ENCODE peak calls at places on chromosomes 5 and 9, in seven cellular contexts. One of them, this sample, is unnamed.
A peak's percentile ranks its signal among the peaks of the same experiment; 100 is the strongest.

GRCh38 chr5:63217422-63217821 is 638.8 kb downstream of the LRRC70 start:
- DNase-seq in BJ: no peak
- DNase-seq in body of pancreas: no peak
- DNase-seq in SJSA1: no peak
- DNase-seq in coronary artery: no peak
- DNase-seq in transverse colon: no peak
- DNase-seq in CD4-positive, CD25-positive, alpha-beta regulatory T cell: no peak
- DNase-seq in this sample: no peak

GRCh38 chr5:157750320-157750719 is 6.8 kb downstream of the LSM11 start:
- DNase-seq in BJ: no peak
- DNase-seq in body of pancreas: no peak
- DNase-seq in SJSA1: no peak
- DNase-seq in coronary artery: no peak
- DNase-seq in transverse colon: no peak
- DNase-seq in CD4-positive, CD25-positive, alpha-beta regulatory T cell: no peak
- DNase-seq in this sample: no peak

GRCh38 chr9:109901191-109901590 is 121.2 kb downstream of the PALM2AKAP2 start:
- DNase-seq in BJ: no peak
- DNase-seq in body of pancreas: no peak
- DNase-seq in SJSA1: no peak
- DNase-seq in coronary artery: no peak
- DNase-seq in transverse colon: no peak
- DNase-seq in CD4-positive, CD25-positive, alpha-beta regulatory T cell: no peak
- DNase-seq in this sample: no peak

GRCh38 chr9:21294904-21295538 is 10.1 kb downstream of the IFNA5 start:
- DNase-seq in BJ: no peak
- DNase-seq in body of pancreas: no peak
- DNase-seq in SJSA1: no peak
- DNase-seq in coronary artery: no peak
- DNase-seq in transverse colon: no peak
- DNase-seq in CD4-positive, CD25-positive, alpha-beta regulatory T cell: no peak
- DNase-seq in this sample: no peak

GRCh38 chr5:172444110-172444510 is 10.2 kb downstream of the SH3PXD2B start:
- DNase-seq in BJ: no peak
- DNase-seq in body of pancreas: no peak
- DNase-seq in SJSA1: no peak
- DNase-seq in coronary artery: no peak
- DNase-seq in transverse colon: no peak
- DNase-seq in CD4-positive, CD25-positive, alpha-beta regulatory T cell: no peak
- DNase-seq in this sample: peak; percentile 59

GRCh38 chr5:72600401-72600981 is 93.3 kb upstream of the ZNF366 start:
- DNase-seq in BJ: peak; percentile 95
- DNase-seq in body of pancreas: no peak
- DNase-seq in SJSA1: peak; percentile 84
- DNase-seq in coronary artery: no peak
- DNase-seq in transverse colon: peak; percentile 24
- DNase-seq in CD4-positive, CD25-positive, alpha-beta regulatory T cell: no peak
- DNase-seq in this sample: no peak

GRCh38 chr5:139787568-139788293 is 7.9 kb upstream of the PSD2 start:
- DNase-seq in BJ: peak; percentile 9
- DNase-seq in body of pancreas: peak; percentile 90
- DNase-seq in SJSA1: peak; percentile 95
- DNase-seq in coronary artery: peak; percentile 92
- DNase-seq in transverse colon: peak; percentile 89
- DNase-seq in CD4-positive, CD25-positive, alpha-beta regulatory T cell: peak; percentile 69
- DNase-seq in this sample: peak; percentile 92

GRCh38 chr9:25205285-25205684 is 473.0 kb downstream of the TUSC1 start:
- DNase-seq in BJ: no peak
- DNase-seq in body of pancreas: no peak
- DNase-seq in SJSA1: no peak
- DNase-seq in coronary artery: no peak
- DNase-seq in transverse colon: no peak
- DNase-seq in CD4-positive, CD25-positive, alpha-beta regulatory T cell: no peak
- DNase-seq in this sample: no peak

GRCh38 chr5:123500476-123500875 is 11.5 kb upstream of the CSNK1G3 start:
- DNase-seq in BJ: no peak
- DNase-seq in body of pancreas: no peak
- DNase-seq in SJSA1: no peak
- DNase-seq in coronary artery: no peak
- DNase-seq in transverse colon: no peak
- DNase-seq in CD4-positive, CD25-positive, alpha-beta regulatory T cell: no peak
- DNase-seq in this sample: no peak

GRCh38 chr9:1513105-1513504 is 462.9 kb downstream of the DMRT2 start:
- DNase-seq in BJ: no peak
- DNase-seq in body of pancreas: no peak
- DNase-seq in SJSA1: no peak
- DNase-seq in coronary artery: no peak
- DNase-seq in transverse colon: no peak
- DNase-seq in CD4-positive, CD25-positive, alpha-beta regulatory T cell: peak; percentile 9
- DNase-seq in this sample: no peak

GRCh38 chr9:88326936-88327335 is 61.3 kb upstream of the SPIN1 start:
- DNase-seq in BJ: no peak
- DNase-seq in body of pancreas: no peak
- DNase-seq in SJSA1: no peak
- DNase-seq in coronary artery: no peak
- DNase-seq in transverse colon: no peak
- DNase-seq in CD4-positive, CD25-positive, alpha-beta regulatory T cell: no peak
- DNase-seq in this sample: no peak

GRCh38 chr5:398475-399295 is 44.3 kb upstream of the EXOC3 start:
- DNase-seq in BJ: no peak
- DNase-seq in body of pancreas: no peak
- DNase-seq in SJSA1: no peak
- DNase-seq in coronary artery: peak; percentile 64
- DNase-seq in transverse colon: no peak
- DNase-seq in CD4-positive, CD25-positive, alpha-beta regulatory T cell: peak; percentile 51
- DNase-seq in this sample: no peak

GRCh38 chr5:400282-401215 is 42.4 kb upstream of the EXOC3 start:
- DNase-seq in BJ: peak; percentile 99
- DNase-seq in body of pancreas: no peak
- DNase-seq in SJSA1: peak; percentile 82
- DNase-seq in coronary artery: no peak
- DNase-seq in transverse colon: no peak
- DNase-seq in CD4-positive, CD25-positive, alpha-beta regulatory T cell: no peak
- DNase-seq in this sample: no peak

GRCh38 chr5:396715-397032 is 46.3 kb upstream of the EXOC3 start:
- DNase-seq in BJ: no peak
- DNase-seq in body of pancreas: no peak
- DNase-seq in SJSA1: no peak
- DNase-seq in coronary artery: no peak
- DNase-seq in transverse colon: no peak
- DNase-seq in CD4-positive, CD25-positive, alpha-beta regulatory T cell: peak; percentile 43
- DNase-seq in this sample: no peak

GRCh38 chr5:401216-402034 is 41.6 kb upstream of the EXOC3 start:
- DNase-seq in BJ: no peak
- DNase-seq in body of pancreas: no peak
- DNase-seq in SJSA1: no peak
- DNase-seq in coronary artery: peak; percentile 68
- DNase-seq in transverse colon: no peak
- DNase-seq in CD4-positive, CD25-positive, alpha-beta regulatory T cell: no peak
- DNase-seq in this sample: no peak

DNA sequence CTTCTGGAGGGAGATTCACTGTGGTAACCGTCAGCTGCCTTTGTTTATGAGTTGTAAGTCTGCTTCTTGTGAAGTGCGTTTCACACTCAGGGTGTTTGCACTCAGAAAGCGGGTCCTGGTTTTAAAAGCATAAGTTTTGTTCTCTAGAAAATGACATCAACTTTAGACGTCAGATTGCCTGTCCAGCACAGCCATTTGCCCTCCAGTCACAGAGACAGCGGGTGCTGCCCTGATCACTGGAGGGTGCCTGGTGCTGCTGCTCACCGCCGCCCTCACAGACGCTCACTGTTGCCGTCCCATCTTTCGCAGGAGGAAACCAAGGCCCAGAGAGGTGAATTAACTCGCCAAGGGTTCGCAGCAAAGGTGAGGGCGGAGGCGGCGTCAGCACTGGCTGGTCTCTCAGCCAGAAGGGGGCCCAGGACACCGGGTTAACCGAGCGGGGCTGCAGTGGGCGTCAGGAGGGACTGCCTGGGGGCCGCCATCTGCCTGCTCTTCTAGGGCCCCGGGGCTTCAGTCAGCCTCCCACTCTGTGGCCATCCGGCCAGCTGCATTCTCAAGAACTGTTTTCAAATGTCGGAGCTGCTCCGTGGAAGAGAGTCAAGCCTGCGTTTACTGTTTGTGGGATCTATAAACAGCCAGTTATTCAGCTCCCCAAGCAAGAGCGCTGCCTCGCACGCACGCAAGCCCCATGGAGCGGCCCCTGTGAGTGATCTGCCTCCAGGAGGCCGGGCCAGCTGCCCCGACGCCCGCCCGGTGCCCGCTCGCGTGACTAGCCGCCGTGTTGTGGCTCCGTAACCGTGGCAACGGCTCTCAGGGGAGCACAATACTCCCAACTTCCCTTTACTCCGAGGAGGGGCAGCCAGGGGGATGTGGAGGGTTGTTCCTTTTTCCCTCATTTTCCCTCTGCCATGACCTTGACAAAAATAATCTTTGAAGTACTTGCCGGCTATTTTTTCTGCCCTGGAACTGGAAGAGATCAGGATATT is 43.4 kb upstream of the EXOC3 start:
- DNase-seq in BJ: peak; percentile 97
- DNase-seq in body of pancreas: peak; percentile 65
- DNase-seq in SJSA1: peak; percentile 99
- DNase-seq in coronary artery: peak; percentile 78
- DNase-seq in transverse colon: peak; percentile 71
- DNase-seq in CD4-positive, CD25-positive, alpha-beta regulatory T cell: peak; percentile 73
- DNase-seq in this sample: peak; percentile 85
- H3K4me3 ChIP-seq in BJ: peak overlapping the region; percentile 22
- H3K4me3 ChIP-seq in body of pancreas: no peak overlapping the region
- H3K4me3 ChIP-seq in SJSA1: peak overlapping the region; percentile 12
- H3K4me3 ChIP-seq in coronary artery: peak overlapping the region; percentile 56
- H3K4me3 ChIP-seq in transverse colon: peak overlapping the region; percentile 12
- H3K4me3 ChIP-seq in CD4-positive, CD25-positive, alpha-beta regulatory T cell: no peak overlapping the region
- H3K4me3 ChIP-seq in this sample: no peak overlapping the region

GRCh38 chr9:130938184-130938651 is 829 bp downstream of the FIBCD1 start:
- DNase-seq in BJ: no peak
- DNase-seq in body of pancreas: no peak
- DNase-seq in SJSA1: no peak
- DNase-seq in coronary artery: no peak
- DNase-seq in transverse colon: no peak
- DNase-seq in CD4-positive, CD25-positive, alpha-beta regulatory T cell: no peak
- DNase-seq in this sample: no peak

GRCh38 chr9:130935660-130936271 is 3.3 kb downstream of the FIBCD1 start:
- DNase-seq in BJ: no peak
- DNase-seq in body of pancreas: no peak
- DNase-seq in SJSA1: no peak
- DNase-seq in coronary artery: no peak
- DNase-seq in transverse colon: no peak
- DNase-seq in CD4-positive, CD25-positive, alpha-beta regulatory T cell: no peak
- DNase-seq in this sample: peak; percentile 47

GRCh38 chr9:130936285-130937117 is 2.5 kb downstream of the FIBCD1 start:
- DNase-seq in BJ: peak; percentile 32
- DNase-seq in body of pancreas: no peak
- DNase-seq in SJSA1: peak; percentile 14
- DNase-seq in coronary artery: peak; percentile 88
- DNase-seq in transverse colon: peak; percentile 18
- DNase-seq in CD4-positive, CD25-positive, alpha-beta regulatory T cell: no peak
- DNase-seq in this sample: peak; percentile 97

GRCh38 chr9:130938652-130939404 is at the start of gene FIBCD1:
- DNase-seq in BJ: no peak
- DNase-seq in body of pancreas: no peak
- DNase-seq in SJSA1: peak; percentile 54
- DNase-seq in coronary artery: no peak
- DNase-seq in transverse colon: peak; percentile 66
- DNase-seq in CD4-positive, CD25-positive, alpha-beta regulatory T cell: peak; percentile 38
- DNase-seq in this sample: no peak

DNA sequence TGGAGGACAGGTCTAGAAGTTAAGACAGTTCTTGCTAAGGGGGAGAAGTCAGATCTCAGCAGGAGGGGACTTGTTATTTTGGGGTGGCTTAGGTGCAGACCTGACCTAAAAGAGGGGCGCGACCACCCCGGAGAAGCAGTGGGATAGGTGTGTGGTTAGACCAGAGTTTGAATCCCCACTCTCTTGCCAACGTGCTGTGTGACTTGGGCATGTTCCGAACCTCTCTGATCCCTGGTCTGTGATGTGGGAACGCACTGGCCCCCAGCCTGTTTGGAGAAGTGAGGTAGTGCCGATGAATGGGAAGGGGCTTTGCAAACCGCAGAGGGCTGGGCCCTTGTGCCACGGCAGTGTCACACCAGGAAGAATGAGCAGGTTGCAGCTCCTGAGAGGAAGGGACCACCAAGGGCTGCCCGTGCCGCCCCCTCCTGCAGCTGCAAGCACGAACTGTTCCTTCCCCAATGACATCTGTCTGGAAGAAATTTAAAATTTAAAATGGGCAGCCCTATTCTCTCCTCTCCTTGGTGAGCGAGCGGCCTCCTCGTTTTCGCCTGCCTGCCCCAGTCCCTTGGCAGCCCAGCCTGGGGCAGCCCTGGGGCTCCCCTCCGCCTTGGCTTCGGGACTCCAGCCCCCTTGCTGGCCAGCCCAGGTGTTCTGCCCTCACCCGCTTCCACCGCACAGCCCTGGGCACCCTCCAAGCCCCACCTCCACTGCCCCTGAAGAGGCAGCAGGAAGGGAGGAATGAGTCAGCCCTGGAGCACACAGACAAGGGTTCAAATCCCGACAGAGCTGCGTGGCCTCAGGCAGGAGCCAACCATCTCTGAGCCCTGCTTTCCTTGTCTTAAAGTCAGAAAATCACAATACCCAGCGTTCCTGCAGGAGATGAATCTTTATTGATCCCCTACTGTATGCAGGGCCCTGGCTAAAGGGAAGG is 1.6 kb downstream of the FIBCD1 start:
- DNase-seq in BJ: no peak
- DNase-seq in body of pancreas: no peak
- DNase-seq in SJSA1: no peak
- DNase-seq in coronary artery: no peak
- DNase-seq in transverse colon: no peak
- DNase-seq in CD4-positive, CD25-positive, alpha-beta regulatory T cell: no peak
- DNase-seq in this sample: no peak
- H3K4me3 ChIP-seq in BJ: no peak overlapping the region
- H3K4me3 ChIP-seq in body of pancreas: no peak overlapping the region
- H3K4me3 ChIP-seq in SJSA1: no peak overlapping the region
- H3K4me3 ChIP-seq in coronary artery: peak overlapping the region; percentile 70
- H3K4me3 ChIP-seq in transverse colon: no peak overlapping the region
- H3K4me3 ChIP-seq in CD4-positive, CD25-positive, alpha-beta regulatory T cell: no peak overlapping the region
- H3K4me3 ChIP-seq in this sample: no peak overlapping the region

DNA sequence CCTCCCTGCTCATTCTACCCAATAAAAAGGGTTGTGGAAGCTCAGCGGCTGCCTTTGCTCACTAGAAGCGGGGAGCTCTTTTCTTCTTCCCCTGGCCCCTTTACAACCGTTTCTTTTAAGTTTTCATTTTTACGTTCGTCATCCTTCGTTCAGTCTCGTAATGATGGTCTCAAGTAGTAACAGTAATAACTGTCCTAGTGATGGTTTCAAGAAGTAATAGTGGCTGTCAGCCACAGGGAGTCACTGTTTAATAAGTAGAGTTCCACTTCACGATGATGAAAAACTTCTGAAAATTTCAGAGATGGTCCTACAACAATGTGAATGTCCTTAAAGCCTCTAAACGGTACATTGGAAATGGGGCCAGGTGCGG is 6.2 kb downstream of the UGT3A2 start:
- DNase-seq in BJ: no peak
- DNase-seq in body of pancreas: no peak
- DNase-seq in SJSA1: peak; percentile 62
- DNase-seq in coronary artery: no peak
- DNase-seq in transverse colon: no peak
- DNase-seq in CD4-positive, CD25-positive, alpha-beta regulatory T cell: no peak
- DNase-seq in this sample: no peak
- H3K4me3 ChIP-seq in BJ: no peak overlapping the region
- H3K4me3 ChIP-seq in body of pancreas: no peak overlapping the region
- H3K4me3 ChIP-seq in SJSA1: no peak overlapping the region
- H3K4me3 ChIP-seq in coronary artery: no peak overlapping the region
- H3K4me3 ChIP-seq in transverse colon: no peak overlapping the region
- H3K4me3 ChIP-seq in CD4-positive, CD25-positive, alpha-beta regulatory T cell: no peak overlapping the region
- H3K4me3 ChIP-seq in this sample: no peak overlapping the region

GRCh38 chr9:5510991-5511390 is 660 bp downstream of the PDCD1LG2 start:
- DNase-seq in BJ: no peak
- DNase-seq in body of pancreas: no peak
- DNase-seq in SJSA1: peak; percentile 43
- DNase-seq in coronary artery: no peak
- DNase-seq in transverse colon: no peak
- DNase-seq in CD4-positive, CD25-positive, alpha-beta regulatory T cell: no peak
- DNase-seq in this sample: no peak
- H3K4me3 ChIP-seq in BJ: peak overlapping the region; percentile 48
- H3K4me3 ChIP-seq in body of pancreas: no peak overlapping the region
- H3K4me3 ChIP-seq in SJSA1: peak overlapping the region; percentile 35
- H3K4me3 ChIP-seq in coronary artery: peak overlapping the region; percentile 59
- H3K4me3 ChIP-seq in transverse colon: peak overlapping the region; percentile 29
- H3K4me3 ChIP-seq in CD4-positive, CD25-positive, alpha-beta regulatory T cell: peak overlapping the region; percentile 74
- H3K4me3 ChIP-seq in this sample: no peak overlapping the region

This sample was measured in adrenal gland.